ENCODE peak calls at places on chromosomes 13 and 19, in four cellular contexts. One of them, this sample, is unnamed.

GRCh38 chr19:19505669-19506326 is 9.6 kb downstream of the TSSK6 start:
- DNase-seq in H1: no peak
- DNase-seq in GM12878: no peak
- DNase-seq in K562: no peak
- DNase-seq in this sample: no peak

GRCh38 chr13:84192125-84192524 is 309.9 kb upstream of the SLITRK1 start:
- DNase-seq in H1: no peak
- DNase-seq in GM12878: no peak
- DNase-seq in K562: no peak
- DNase-seq in this sample: peak; percentile 76

GRCh38 chr13:104281910-104282309 is 1215.7 kb upstream of the SLC10A2 start:
- DNase-seq in H1: no peak
- DNase-seq in GM12878: no peak
- DNase-seq in K562: no peak
- DNase-seq in this sample: no peak

GRCh38 chr13:98206946-98207345 is 29.9 kb upstream of the RNF113B start:
- DNase-seq in H1: no peak
- DNase-seq in GM12878: no peak
- DNase-seq in K562: no peak
- DNase-seq in this sample: peak; percentile 99

GRCh38 chr13:99605417-99606321 is 104.4 kb downstream of the TM9SF2 start:
- DNase-seq in H1: peak; percentile 73
- DNase-seq in GM12878: no peak
- DNase-seq in K562: peak; percentile 32
- DNase-seq in this sample: no peak

GRCh38 chr13:109427148-109427547 is 359.2 kb downstream of the IRS2 start:
- DNase-seq in H1: no peak
- DNase-seq in GM12878: no peak
- DNase-seq in K562: no peak
- DNase-seq in this sample: no peak

GRCh38 chr13:21738636-21739035 is 67.8 kb downstream of the FGF9 start:
- DNase-seq in H1: no peak
- DNase-seq in GM12878: no peak
- DNase-seq in K562: no peak
- DNase-seq in this sample: no peak

GRCh38 chr19:34135033-34135370 is 37.3 kb upstream of the LSM14A start:
- DNase-seq in H1: no peak
- DNase-seq in GM12878: no peak
- DNase-seq in K562: no peak
- DNase-seq in this sample: no peak

GRCh38 chr13:62997038-62997619 is 1581.5 kb upstream of the PCDH20 start:
- DNase-seq in H1: no peak
- DNase-seq in GM12878: no peak
- DNase-seq in K562: no peak
- DNase-seq in this sample: no peak

GRCh38 chr13:62482351-62482750 is 1066.7 kb upstream of the PCDH20 start:
- DNase-seq in H1: no peak
- DNase-seq in GM12878: no peak
- DNase-seq in K562: no peak
- DNase-seq in this sample: no peak

GRCh38 chr19:18161691-18162039 is 8.7 kb downstream of the PIK3R2 start:
- DNase-seq in H1: no peak
- DNase-seq in GM12878: no peak
- DNase-seq in K562: no peak
- DNase-seq in this sample: no peak

GRCh38 chr19:7372810-7373209 is 24.1 kb downstream of the ARHGEF18 start:
- DNase-seq in H1: no peak
- DNase-seq in GM12878: no peak
- DNase-seq in K562: no peak
- DNase-seq in this sample: no peak
- TF ChIP-seq CHD1 in H1: no peak
- TF ChIP-seq CHD1 in GM12878: no peak
- TF ChIP-seq CHD1 in K562: no peak
- TF ChIP-seq CHD1 in this sample: no peak

GRCh38 chr13:61204025-61204424 is 211.6 kb downstream of the PCDH20 start:
- DNase-seq in H1: no peak
- DNase-seq in GM12878: no peak
- DNase-seq in K562: no peak
- DNase-seq in this sample: no peak
- TF ChIP-seq CHD1 in H1: no peak
- TF ChIP-seq CHD1 in GM12878: no peak
- TF ChIP-seq CHD1 in K562: no peak
- TF ChIP-seq CHD1 in this sample: no peak

GRCh38 chr13:75792526-75793187 is 156.5 kb downstream of the LMO7 start:
- DNase-seq in H1: no peak
- DNase-seq in GM12878: no peak
- DNase-seq in K562: no peak
- DNase-seq in this sample: peak; percentile 56
- TF ChIP-seq CHD1 in H1: no peak
- TF ChIP-seq CHD1 in GM12878: no peak
- TF ChIP-seq CHD1 in K562: no peak
- TF ChIP-seq CHD1 in this sample: no peak

GRCh38 chr13:42876270-42876714 is 94.9 kb downstream of the FAM216B start:
- DNase-seq in H1: no peak
- DNase-seq in GM12878: peak; percentile 82
- DNase-seq in K562: no peak
- DNase-seq in this sample: no peak
- TF ChIP-seq CHD1 in H1: no peak
- TF ChIP-seq CHD1 in GM12878: no peak
- TF ChIP-seq CHD1 in K562: no peak
- TF ChIP-seq CHD1 in this sample: no peak

GRCh38 chr19:29497686-29498436 is 27.9 kb upstream of the VSTM2B start:
- DNase-seq in H1: no peak
- DNase-seq in GM12878: no peak
- DNase-seq in K562: no peak
- DNase-seq in this sample: no peak
- TF ChIP-seq CHD1 in H1: no peak
- TF ChIP-seq CHD1 in GM12878: no peak
- TF ChIP-seq CHD1 in K562: no peak
- TF ChIP-seq CHD1 in this sample: no peak

DNA sequence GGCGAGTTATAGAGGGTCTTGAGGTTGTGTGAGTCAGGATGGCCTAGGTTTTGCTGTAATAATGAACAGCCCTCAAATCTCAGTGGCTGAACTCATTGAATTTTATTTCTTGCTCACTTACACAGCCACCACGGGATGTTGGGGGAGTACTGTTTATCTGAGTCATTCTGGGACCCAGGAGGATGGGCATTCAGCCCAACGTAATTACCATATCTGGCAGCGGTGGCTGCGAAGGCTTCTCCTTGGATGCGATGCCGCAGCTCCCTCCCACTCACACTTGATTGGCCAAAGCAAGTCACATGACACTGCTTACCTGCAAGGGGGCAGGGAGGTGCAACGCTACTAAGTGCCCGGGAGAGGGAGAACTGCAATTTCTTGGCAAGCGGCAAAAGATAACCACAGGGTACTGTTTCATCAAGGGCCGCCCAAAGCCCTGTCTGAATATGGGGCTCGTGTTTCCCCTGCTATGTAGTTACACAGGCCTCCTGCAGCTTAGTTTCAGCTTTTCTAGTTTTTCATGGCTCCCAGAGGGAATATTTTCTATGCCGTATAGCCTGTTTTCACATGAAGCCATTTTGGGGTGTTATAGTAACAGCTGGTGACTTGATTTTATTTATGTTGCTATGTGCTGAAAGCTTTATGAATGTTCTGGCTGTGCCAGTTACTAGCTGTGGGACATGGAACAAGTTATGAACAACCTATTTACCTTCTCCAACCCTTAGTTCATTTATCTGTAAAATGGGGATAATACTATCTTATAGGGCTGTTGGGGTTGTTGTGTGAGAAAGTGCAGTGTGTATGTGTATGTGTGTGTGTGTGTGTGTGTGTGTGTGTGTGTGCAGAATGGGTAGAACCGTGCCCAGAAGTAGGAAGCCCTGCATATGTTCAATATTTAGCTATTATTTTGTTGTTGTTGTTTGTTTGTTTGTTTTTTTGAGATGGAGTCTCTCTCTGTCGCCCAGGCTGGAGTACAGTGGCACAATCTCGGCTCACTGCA is 20.1 kb downstream of the ZSWIM9 start:
- DNase-seq in H1: peak; percentile 91
- DNase-seq in GM12878: no peak
- DNase-seq in K562: peak; percentile 84
- DNase-seq in this sample: peak; percentile 82
- TF ChIP-seq CHD1 in H1: no peak
- TF ChIP-seq CHD1 in GM12878: no peak
- TF ChIP-seq CHD1 in K562: no peak
- TF ChIP-seq CHD1 in this sample: no peak

GRCh38 chr13:48749699-48750473 is 96.2 kb downstream of the CYSLTR2 start:
- DNase-seq in H1: peak; percentile 76
- DNase-seq in GM12878: peak; percentile 73
- DNase-seq in K562: peak; percentile 75
- DNase-seq in this sample: peak; percentile 99
- TF ChIP-seq CHD1 in H1: no peak
- TF ChIP-seq CHD1 in GM12878: no peak
- TF ChIP-seq CHD1 in K562: no peak
- TF ChIP-seq CHD1 in this sample: no peak

This sample was measured in IMR-90.